ENCODE peak calls at places on chromosomes 5 and 9, in seven cellular contexts. One of them, this sample, is unnamed.

GRCh38 chr9:20414150-20414549 is 208.1 kb downstream of the MLLT3 start:
- DNase-seq in IMR-90: no peak
- DNase-seq in endothelial cell of umbilical vein: no peak
- DNase-seq in spleen: no peak
- DNase-seq in lower leg skin: no peak
- DNase-seq in sigmoid colon: no peak
- DNase-seq in tibial nerve: no peak
- DNase-seq in this sample: no peak

GRCh38 chr5:135504376-135504775 is 31.4 kb downstream of the NEUROG1 start:
- DNase-seq in IMR-90: no peak
- DNase-seq in endothelial cell of umbilical vein: no peak
- DNase-seq in spleen: no peak
- DNase-seq in lower leg skin: no peak
- DNase-seq in sigmoid colon: no peak
- DNase-seq in tibial nerve: no peak
- DNase-seq in this sample: no peak

GRCh38 chr5:9766581-9766980 is 136.4 kb upstream of the TAS2R1 start:
- DNase-seq in IMR-90: peak; percentile 81
- DNase-seq in endothelial cell of umbilical vein: no peak
- DNase-seq in spleen: no peak
- DNase-seq in lower leg skin: no peak
- DNase-seq in sigmoid colon: no peak
- DNase-seq in tibial nerve: no peak
- DNase-seq in this sample: no peak

GRCh38 chr9:131015112-131015511 is 6.1 kb downstream of the LAMC3 start:
- DNase-seq in IMR-90: no peak
- DNase-seq in endothelial cell of umbilical vein: no peak
- DNase-seq in spleen: no peak
- DNase-seq in lower leg skin: no peak
- DNase-seq in sigmoid colon: no peak
- DNase-seq in tibial nerve: no peak
- DNase-seq in this sample: no peak

GRCh38 chr5:168908207-168908606 is 329.0 kb upstream of the PANK3 start:
- DNase-seq in IMR-90: no peak
- DNase-seq in endothelial cell of umbilical vein: no peak
- DNase-seq in spleen: no peak
- DNase-seq in lower leg skin: no peak
- DNase-seq in sigmoid colon: no peak
- DNase-seq in tibial nerve: no peak
- DNase-seq in this sample: no peak

GRCh38 chr9:32136700-32137339 is 247.6 kb upstream of the ACO1 start:
- DNase-seq in IMR-90: no peak
- DNase-seq in endothelial cell of umbilical vein: no peak
- DNase-seq in spleen: no peak
- DNase-seq in lower leg skin: no peak
- DNase-seq in sigmoid colon: no peak
- DNase-seq in tibial nerve: no peak
- DNase-seq in this sample: no peak

GRCh38 chr5:33588654-33589372 is 148.0 kb downstream of the TARS1 start:
- DNase-seq in IMR-90: no peak
- DNase-seq in endothelial cell of umbilical vein: peak; percentile 23
- DNase-seq in spleen: no peak
- DNase-seq in lower leg skin: no peak
- DNase-seq in sigmoid colon: no peak
- DNase-seq in tibial nerve: no peak
- DNase-seq in this sample: peak; percentile 37

GRCh38 chr5:75260708-75261107 is 24.0 kb upstream of the ANKRD31 start:
- DNase-seq in IMR-90: no peak
- DNase-seq in endothelial cell of umbilical vein: no peak
- DNase-seq in spleen: no peak
- DNase-seq in lower leg skin: no peak
- DNase-seq in sigmoid colon: no peak
- DNase-seq in tibial nerve: no peak
- DNase-seq in this sample: no peak

GRCh38 chr5:114325552-114325951 is 36.3 kb upstream of the KCNN2 start:
- DNase-seq in IMR-90: peak; percentile 94
- DNase-seq in endothelial cell of umbilical vein: peak; percentile 98
- DNase-seq in spleen: no peak
- DNase-seq in lower leg skin: no peak
- DNase-seq in sigmoid colon: no peak
- DNase-seq in tibial nerve: no peak
- DNase-seq in this sample: no peak

GRCh38 chr5:96259211-96259772 is 173.8 kb downstream of the PCSK1 start:
- DNase-seq in IMR-90: peak; percentile 74
- DNase-seq in endothelial cell of umbilical vein: peak; percentile 75
- DNase-seq in spleen: no peak
- DNase-seq in lower leg skin: no peak
- DNase-seq in sigmoid colon: no peak
- DNase-seq in tibial nerve: no peak
- DNase-seq in this sample: no peak

GRCh38 chr5:56123531-56124243 is 109.4 kb downstream of the ANKRD55 start:
- DNase-seq in IMR-90: peak; percentile 100
- DNase-seq in endothelial cell of umbilical vein: peak; percentile 99
- DNase-seq in spleen: peak; percentile 77
- DNase-seq in lower leg skin: peak; percentile 43
- DNase-seq in sigmoid colon: peak; percentile 73
- DNase-seq in tibial nerve: no peak
- DNase-seq in this sample: peak; percentile 27

GRCh38 chr9:105500108-105500766 is 52.4 kb downstream of the FSD1L start:
- DNase-seq in IMR-90: peak; percentile 12
- DNase-seq in endothelial cell of umbilical vein: no peak
- DNase-seq in spleen: no peak
- DNase-seq in lower leg skin: no peak
- DNase-seq in sigmoid colon: no peak
- DNase-seq in tibial nerve: no peak
- DNase-seq in this sample: no peak

GRCh38 chr5:219492-219891 is 1.4 kb downstream of the SDHA start:
- DNase-seq in IMR-90: peak; percentile 50
- DNase-seq in endothelial cell of umbilical vein: peak; percentile 79
- DNase-seq in spleen: no peak
- DNase-seq in lower leg skin: no peak
- DNase-seq in sigmoid colon: no peak
- DNase-seq in tibial nerve: peak; percentile 10
- DNase-seq in this sample: no peak

GRCh38 chr9:15513335-15513734 is 2.6 kb upstream of the PSIP1 start:
- DNase-seq in IMR-90: no peak
- DNase-seq in endothelial cell of umbilical vein: no peak
- DNase-seq in spleen: no peak
- DNase-seq in lower leg skin: no peak
- DNase-seq in sigmoid colon: no peak
- DNase-seq in tibial nerve: no peak
- DNase-seq in this sample: no peak

GRCh38 chr5:94153736-94154450 is 412.5 kb upstream of the POU5F2 start:
- DNase-seq in IMR-90: peak; percentile 18
- DNase-seq in endothelial cell of umbilical vein: no peak
- DNase-seq in spleen: no peak
- DNase-seq in lower leg skin: no peak
- DNase-seq in sigmoid colon: no peak
- DNase-seq in tibial nerve: no peak
- DNase-seq in this sample: no peak

GRCh38 chr9:1978941-1979340 is 36.2 kb upstream of the SMARCA2 start:
- DNase-seq in IMR-90: peak; percentile 45
- DNase-seq in endothelial cell of umbilical vein: no peak
- DNase-seq in spleen: no peak
- DNase-seq in lower leg skin: peak; percentile 45
- DNase-seq in sigmoid colon: no peak
- DNase-seq in tibial nerve: no peak
- DNase-seq in this sample: no peak

GRCh38 chr9:95389373-95389772 is 71.9 kb upstream of the FANCC start:
- DNase-seq in IMR-90: no peak
- DNase-seq in endothelial cell of umbilical vein: no peak
- DNase-seq in spleen: no peak
- DNase-seq in lower leg skin: no peak
- DNase-seq in sigmoid colon: no peak
- DNase-seq in tibial nerve: no peak
- DNase-seq in this sample: no peak

DNA sequence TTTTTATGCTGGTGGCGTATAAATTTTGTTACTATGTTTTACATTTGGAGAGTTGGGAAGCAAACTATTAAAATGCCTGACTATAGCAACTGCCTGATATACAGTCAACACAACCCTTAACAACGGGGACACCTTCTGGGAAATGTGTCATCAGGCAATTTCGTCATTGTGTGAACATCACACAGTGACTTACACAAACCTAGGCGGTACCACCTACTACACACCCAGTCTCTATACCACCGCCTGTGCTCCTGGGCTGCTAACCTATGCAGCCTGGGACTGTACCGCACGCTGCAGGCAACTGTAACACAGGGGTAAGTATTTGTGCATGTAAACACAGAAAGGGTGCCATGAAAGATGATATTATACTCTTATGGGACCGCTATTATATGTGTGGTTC is 1.3 kb upstream of the CDHR2 start:
- DNase-seq in IMR-90: no peak
- DNase-seq in endothelial cell of umbilical vein: no peak
- DNase-seq in spleen: no peak
- DNase-seq in lower leg skin: no peak
- DNase-seq in sigmoid colon: no peak
- DNase-seq in tibial nerve: no peak
- DNase-seq in this sample: peak; percentile 58
- TF ChIP-seq POLR2A in IMR-90: no peak
- TF ChIP-seq POLR2A in endothelial cell of umbilical vein: no peak
- TF ChIP-seq POLR2A in spleen: no peak
- TF ChIP-seq POLR2A in lower leg skin: no peak
- TF ChIP-seq POLR2A in sigmoid colon: no peak
- TF ChIP-seq POLR2A in tibial nerve: no peak
- TF ChIP-seq POLR2A in this sample: no peak

GRCh38 chr5:38556599-38557308 is at the start of gene LIFR:
- DNase-seq in IMR-90: peak; percentile 74
- DNase-seq in endothelial cell of umbilical vein: peak; percentile 80
- DNase-seq in spleen: peak; percentile 85
- DNase-seq in lower leg skin: peak; percentile 61
- DNase-seq in sigmoid colon: peak; percentile 90
- DNase-seq in tibial nerve: peak; percentile 61
- DNase-seq in this sample: peak; percentile 86
- TF ChIP-seq POLR2A in IMR-90: no peak
- TF ChIP-seq POLR2A in endothelial cell of umbilical vein: peak; percentile 66
- TF ChIP-seq POLR2A in spleen: peak; percentile 24
- TF ChIP-seq POLR2A in lower leg skin: no peak
- TF ChIP-seq POLR2A in sigmoid colon: peak; percentile 71
- TF ChIP-seq POLR2A in tibial nerve: peak; percentile 89
- TF ChIP-seq POLR2A in this sample: no peak

DNA sequence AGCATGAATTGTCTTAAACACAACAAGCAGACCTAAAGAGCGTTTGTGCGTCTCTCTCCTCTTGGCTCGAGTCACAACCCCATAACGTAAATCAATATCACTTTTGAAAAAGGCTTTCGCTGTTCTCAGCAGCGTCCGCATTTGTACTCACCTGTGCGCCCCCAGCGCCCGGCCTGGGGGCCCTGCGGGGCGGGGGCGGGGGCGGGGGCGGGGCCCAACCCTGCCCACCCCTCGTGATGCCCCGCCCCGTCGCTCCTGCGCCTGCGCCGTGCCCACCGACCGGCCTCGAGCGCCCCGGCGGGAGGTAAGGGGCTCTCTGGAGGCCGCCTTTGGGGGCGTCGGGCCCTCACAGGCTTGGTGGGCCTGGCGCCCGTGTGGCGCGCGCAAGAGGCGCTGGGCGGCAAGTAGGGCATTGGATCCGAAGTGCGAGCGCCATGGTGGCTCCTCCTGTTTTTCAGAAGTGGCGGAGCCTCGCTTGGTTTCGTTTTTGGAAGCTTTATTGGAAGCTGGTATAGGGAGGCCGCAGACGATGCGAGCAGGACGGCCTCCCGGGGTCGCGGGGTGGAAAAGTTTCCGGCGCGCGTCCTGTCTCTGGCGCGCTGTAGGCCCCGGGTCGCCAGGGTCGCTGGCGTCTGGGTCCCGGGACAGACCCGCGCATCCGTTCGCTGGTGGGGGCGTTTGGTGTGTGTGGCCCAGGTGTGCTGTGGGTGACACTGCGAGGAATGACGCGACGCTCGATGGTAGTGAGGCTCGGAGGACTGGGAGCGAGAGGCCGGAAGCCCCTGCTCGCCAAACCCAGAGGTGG is at the start of gene STX17:
- DNase-seq in IMR-90: peak; percentile 69
- DNase-seq in endothelial cell of umbilical vein: peak; percentile 77
- DNase-seq in spleen: peak; percentile 94
- DNase-seq in lower leg skin: peak; percentile 47
- DNase-seq in sigmoid colon: peak; percentile 81
- DNase-seq in tibial nerve: peak; percentile 71
- DNase-seq in this sample: peak; percentile 79
- TF ChIP-seq POLR2A in IMR-90: peak; percentile 67
- TF ChIP-seq POLR2A in endothelial cell of umbilical vein: peak; percentile 67
- TF ChIP-seq POLR2A in spleen: peak; percentile 41
- TF ChIP-seq POLR2A in lower leg skin: peak; percentile 11
- TF ChIP-seq POLR2A in sigmoid colon: peak; percentile 69
- TF ChIP-seq POLR2A in tibial nerve: peak; percentile 80
- TF ChIP-seq POLR2A in this sample: peak; percentile 29

GRCh38 chr9:136644343-136644592 is 18.4 kb upstream of the EGFL7 start:
- DNase-seq in IMR-90: peak; percentile 22
- DNase-seq in endothelial cell of umbilical vein: peak; percentile 82
- DNase-seq in spleen: no peak
- DNase-seq in lower leg skin: peak; percentile 86
- DNase-seq in sigmoid colon: peak; percentile 90
- DNase-seq in tibial nerve: no peak
- DNase-seq in this sample: peak; percentile 91

GRCh38 chr9:136645903-136646754 is 16.6 kb upstream of the EGFL7 start:
- DNase-seq in IMR-90: no peak
- DNase-seq in endothelial cell of umbilical vein: peak; percentile 96
- DNase-seq in spleen: peak; percentile 89
- DNase-seq in lower leg skin: no peak
- DNase-seq in sigmoid colon: no peak
- DNase-seq in tibial nerve: no peak
- DNase-seq in this sample: peak; percentile 64

GRCh38 chr9:136645343-136645902 is 17.3 kb upstream of the EGFL7 start:
- DNase-seq in IMR-90: no peak
- DNase-seq in endothelial cell of umbilical vein: no peak
- DNase-seq in spleen: no peak
- DNase-seq in lower leg skin: no peak
- DNase-seq in sigmoid colon: no peak
- DNase-seq in tibial nerve: no peak
- DNase-seq in this sample: no peak

GRCh38 chr9:136643596-136644342 is 18.9 kb upstream of the EGFL7 start:
- DNase-seq in IMR-90: no peak
- DNase-seq in endothelial cell of umbilical vein: peak; percentile 44
- DNase-seq in spleen: peak; percentile 73
- DNase-seq in lower leg skin: no peak
- DNase-seq in sigmoid colon: no peak
- DNase-seq in tibial nerve: no peak
- DNase-seq in this sample: no peak

DNA sequence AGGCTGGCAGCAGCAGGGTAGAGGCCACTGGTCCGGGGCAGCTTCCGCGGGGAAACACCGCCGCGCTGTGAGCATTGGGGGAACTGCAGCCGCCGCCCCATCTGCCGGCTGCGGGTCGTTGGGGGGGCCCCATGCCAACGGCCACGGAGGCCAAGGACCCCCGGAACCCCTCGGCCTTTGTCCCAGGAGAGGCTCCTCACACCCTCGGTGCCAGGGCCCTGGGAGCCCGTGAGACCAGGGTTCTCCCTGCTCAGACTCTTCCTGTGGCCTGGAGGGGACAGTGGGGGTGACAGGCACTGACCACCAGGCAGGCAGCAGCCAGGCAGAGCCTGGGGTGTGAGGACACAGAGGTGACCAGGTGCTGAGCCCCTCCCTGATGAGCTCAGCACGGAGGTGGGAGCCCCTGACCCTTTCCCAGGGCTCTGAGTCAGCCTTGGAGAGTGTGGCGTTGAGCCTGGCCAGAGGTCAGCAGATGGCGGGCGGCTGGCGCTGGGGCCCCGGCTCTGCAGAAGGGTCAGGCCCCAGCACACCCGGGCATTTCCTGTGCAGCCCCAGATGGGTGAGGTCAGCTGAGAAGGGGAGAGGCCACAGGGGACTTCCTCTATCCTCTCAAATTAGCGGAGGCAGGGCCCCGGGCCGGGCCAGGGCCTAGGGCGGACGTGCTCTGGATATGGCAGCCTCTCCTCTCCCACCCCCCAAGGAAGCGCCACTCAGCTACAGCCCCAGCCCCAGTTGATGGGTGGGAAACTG is 17.9 kb upstream of the EGFL7 start:
- DNase-seq in IMR-90: peak; percentile 28
- DNase-seq in endothelial cell of umbilical vein: peak; percentile 88
- DNase-seq in spleen: peak; percentile 96
- DNase-seq in lower leg skin: peak; percentile 75
- DNase-seq in sigmoid colon: peak; percentile 85
- DNase-seq in tibial nerve: peak; percentile 72
- DNase-seq in this sample: peak; percentile 52
- TF ChIP-seq POLR2A in IMR-90: no peak
- TF ChIP-seq POLR2A in endothelial cell of umbilical vein: peak; percentile 72
- TF ChIP-seq POLR2A in spleen: no peak
- TF ChIP-seq POLR2A in lower leg skin: no peak
- TF ChIP-seq POLR2A in sigmoid colon: peak; percentile 26
- TF ChIP-seq POLR2A in tibial nerve: peak; percentile 32
- TF ChIP-seq POLR2A in this sample: no peak

This sample was measured in stomach.